ENCODE peak calls at places on chromosomes 11 and 22, in nine cellular contexts. One of them, this sample, is unnamed.

GRCh38 chr11:130522284-130522961 is 74.0 kb downstream of the ADAMTS15 start:
- DNase-seq in OCI-LY7: no peak
- DNase-seq in breast epithelium: no peak
- DNase-seq in colonic mucosa: peak
- DNase-seq in nephron progenitor cell: peak
- DNase-seq in transverse colon: peak
- DNase-seq in dorsolateral prefrontal cortex: peak
- DNase-seq in GM23338: peak
- DNase-seq in fibroblast of lung: peak
- DNase-seq in this sample: peak

GRCh38 chr11:30984442-30984816 is 385.1 kb downstream of the DCDC1 start:
- DNase-seq in OCI-LY7: no peak
- DNase-seq in breast epithelium: no peak
- DNase-seq in colonic mucosa: no peak
- DNase-seq in nephron progenitor cell: no peak
- DNase-seq in transverse colon: no peak
- DNase-seq in dorsolateral prefrontal cortex: no peak
- DNase-seq in GM23338: no peak
- DNase-seq in fibroblast of lung: peak
- DNase-seq in this sample: no peak

GRCh38 chr11:81007046-81007445 is 1566.2 kb upstream of the TENM4 start:
- DNase-seq in OCI-LY7: no peak
- DNase-seq in breast epithelium: no peak
- DNase-seq in colonic mucosa: no peak
- DNase-seq in nephron progenitor cell: no peak
- DNase-seq in transverse colon: no peak
- DNase-seq in dorsolateral prefrontal cortex: no peak
- DNase-seq in GM23338: no peak
- DNase-seq in fibroblast of lung: peak
- DNase-seq in this sample: no peak

GRCh38 chr11:120344302-120345004 is 8.2 kb downstream of the ARHGEF12 start:
- DNase-seq in OCI-LY7: peak
- DNase-seq in breast epithelium: no peak
- DNase-seq in colonic mucosa: peak
- DNase-seq in nephron progenitor cell: no peak
- DNase-seq in transverse colon: peak
- DNase-seq in dorsolateral prefrontal cortex: no peak
- DNase-seq in GM23338: no peak
- DNase-seq in fibroblast of lung: peak
- DNase-seq in this sample: no peak

GRCh38 chr11:1934326-1935155 is 12.6 kb upstream of the MRPL23 start:
- DNase-seq in OCI-LY7: no peak
- DNase-seq in breast epithelium: no peak
- DNase-seq in colonic mucosa: no peak
- DNase-seq in nephron progenitor cell: peak
- DNase-seq in transverse colon: no peak
- DNase-seq in dorsolateral prefrontal cortex: no peak
- DNase-seq in GM23338: no peak
- DNase-seq in fibroblast of lung: no peak
- DNase-seq in this sample: no peak

GRCh38 chr11:86988351-86988881 is 33.2 kb upstream of the FZD4 start:
- DNase-seq in OCI-LY7: no peak
- DNase-seq in breast epithelium: no peak
- DNase-seq in colonic mucosa: no peak
- DNase-seq in nephron progenitor cell: no peak
- DNase-seq in transverse colon: no peak
- DNase-seq in dorsolateral prefrontal cortex: no peak
- DNase-seq in GM23338: no peak
- DNase-seq in fibroblast of lung: no peak
- DNase-seq in this sample: no peak

GRCh38 chr11:11605181-11605580 is 16.6 kb downstream of the GALNT18 start:
- DNase-seq in OCI-LY7: no peak
- DNase-seq in breast epithelium: no peak
- DNase-seq in colonic mucosa: no peak
- DNase-seq in nephron progenitor cell: no peak
- DNase-seq in transverse colon: no peak
- DNase-seq in dorsolateral prefrontal cortex: no peak
- DNase-seq in GM23338: no peak
- DNase-seq in fibroblast of lung: no peak
- DNase-seq in this sample: no peak

GRCh38 chr11:101456812-101457211 is 127.0 kb downstream of the TRPC6 start:
- DNase-seq in OCI-LY7: peak
- DNase-seq in breast epithelium: no peak
- DNase-seq in colonic mucosa: no peak
- DNase-seq in nephron progenitor cell: no peak
- DNase-seq in transverse colon: no peak
- DNase-seq in dorsolateral prefrontal cortex: no peak
- DNase-seq in GM23338: no peak
- DNase-seq in fibroblast of lung: peak
- DNase-seq in this sample: no peak

GRCh38 chr11:108596701-108597100 is 3.1 kb upstream of the EXPH5 start:
- DNase-seq in OCI-LY7: no peak
- DNase-seq in breast epithelium: no peak
- DNase-seq in colonic mucosa: no peak
- DNase-seq in nephron progenitor cell: no peak
- DNase-seq in transverse colon: no peak
- DNase-seq in dorsolateral prefrontal cortex: no peak
- DNase-seq in GM23338: no peak
- DNase-seq in fibroblast of lung: no peak
- DNase-seq in this sample: no peak

GRCh38 chr11:108591893-108592292 is 1.7 kb downstream of the EXPH5 start:
- DNase-seq in OCI-LY7: no peak
- DNase-seq in breast epithelium: no peak
- DNase-seq in colonic mucosa: peak
- DNase-seq in nephron progenitor cell: no peak
- DNase-seq in transverse colon: peak
- DNase-seq in dorsolateral prefrontal cortex: no peak
- DNase-seq in GM23338: no peak
- DNase-seq in fibroblast of lung: no peak
- DNase-seq in this sample: no peak

GRCh38 chr11:108592591-108593213 is 866 bp downstream of the EXPH5 start:
- DNase-seq in OCI-LY7: no peak
- DNase-seq in breast epithelium: no peak
- DNase-seq in colonic mucosa: peak
- DNase-seq in nephron progenitor cell: peak
- DNase-seq in transverse colon: peak
- DNase-seq in dorsolateral prefrontal cortex: peak
- DNase-seq in GM23338: peak
- DNase-seq in fibroblast of lung: peak
- DNase-seq in this sample: peak

GRCh38 chr11:108593910-108594434 is 404 bp upstream of the EXPH5 start:
- DNase-seq in OCI-LY7: no peak
- DNase-seq in breast epithelium: no peak
- DNase-seq in colonic mucosa: no peak
- DNase-seq in nephron progenitor cell: no peak
- DNase-seq in transverse colon: no peak
- DNase-seq in dorsolateral prefrontal cortex: no peak
- DNase-seq in GM23338: no peak
- DNase-seq in fibroblast of lung: no peak
- DNase-seq in this sample: no peak

DNA sequence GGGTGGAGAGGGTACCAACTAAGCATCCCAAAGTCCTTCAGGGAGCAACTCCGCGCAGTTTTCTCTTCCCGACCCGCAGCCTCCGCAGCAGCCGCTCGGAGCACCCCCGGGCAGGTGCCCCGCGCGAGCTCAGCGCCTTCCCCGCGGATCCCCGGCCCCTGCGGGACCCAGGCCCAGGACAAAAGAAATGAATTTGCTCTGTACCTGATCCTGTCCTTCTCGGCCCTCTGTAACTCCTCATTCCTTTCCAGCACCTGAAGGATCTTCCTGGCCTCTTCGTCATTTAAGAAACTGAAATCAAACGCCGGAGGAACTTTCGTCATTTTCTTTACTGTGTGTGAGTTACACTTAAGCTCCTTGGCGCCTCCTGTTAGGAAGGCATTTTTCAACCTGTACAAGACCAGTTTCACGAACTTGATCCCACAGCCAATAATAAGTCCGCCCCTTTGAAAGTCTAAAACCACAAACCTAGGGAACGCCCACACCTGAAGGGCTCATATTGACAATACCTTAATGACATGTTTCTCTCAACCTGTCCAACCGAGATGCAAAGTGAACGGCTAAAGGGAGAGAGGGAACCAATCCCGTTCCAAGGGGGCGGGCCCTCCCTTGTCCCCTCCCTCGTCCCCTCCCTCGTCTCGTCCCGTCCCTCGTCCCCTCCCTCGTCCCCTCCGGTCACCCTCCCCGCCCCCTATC is at the start of gene EXPH5:
- DNase-seq in OCI-LY7: peak
- DNase-seq in breast epithelium: peak
- DNase-seq in colonic mucosa: peak
- DNase-seq in nephron progenitor cell: peak
- DNase-seq in transverse colon: peak
- DNase-seq in dorsolateral prefrontal cortex: peak
- DNase-seq in GM23338: peak
- DNase-seq in fibroblast of lung: peak
- DNase-seq in this sample: peak
- TF ChIP-seq CTCF in OCI-LY7: no peak
- TF ChIP-seq CTCF in breast epithelium: no peak
- TF ChIP-seq CTCF in colonic mucosa: no peak
- TF ChIP-seq CTCF in nephron progenitor cell: no peak
- TF ChIP-seq CTCF in transverse colon: no peak
- TF ChIP-seq CTCF in dorsolateral prefrontal cortex: no peak
- TF ChIP-seq CTCF in GM23338: peak
- TF ChIP-seq CTCF in fibroblast of lung: no peak
- TF ChIP-seq CTCF in this sample: no peak

GRCh38 chr11:73929388-73929787 is 21.4 kb upstream of the DNAJB13 start:
- DNase-seq in OCI-LY7: no peak
- DNase-seq in breast epithelium: no peak
- DNase-seq in colonic mucosa: no peak
- DNase-seq in nephron progenitor cell: no peak
- DNase-seq in transverse colon: no peak
- DNase-seq in dorsolateral prefrontal cortex: no peak
- DNase-seq in GM23338: no peak
- DNase-seq in fibroblast of lung: no peak
- DNase-seq in this sample: no peak

GRCh38 chr11:73931951-73932350 is 18.9 kb upstream of the DNAJB13 start:
- DNase-seq in OCI-LY7: no peak
- DNase-seq in breast epithelium: no peak
- DNase-seq in colonic mucosa: peak
- DNase-seq in nephron progenitor cell: no peak
- DNase-seq in transverse colon: peak
- DNase-seq in dorsolateral prefrontal cortex: no peak
- DNase-seq in GM23338: no peak
- DNase-seq in fibroblast of lung: no peak
- DNase-seq in this sample: no peak

DNA sequence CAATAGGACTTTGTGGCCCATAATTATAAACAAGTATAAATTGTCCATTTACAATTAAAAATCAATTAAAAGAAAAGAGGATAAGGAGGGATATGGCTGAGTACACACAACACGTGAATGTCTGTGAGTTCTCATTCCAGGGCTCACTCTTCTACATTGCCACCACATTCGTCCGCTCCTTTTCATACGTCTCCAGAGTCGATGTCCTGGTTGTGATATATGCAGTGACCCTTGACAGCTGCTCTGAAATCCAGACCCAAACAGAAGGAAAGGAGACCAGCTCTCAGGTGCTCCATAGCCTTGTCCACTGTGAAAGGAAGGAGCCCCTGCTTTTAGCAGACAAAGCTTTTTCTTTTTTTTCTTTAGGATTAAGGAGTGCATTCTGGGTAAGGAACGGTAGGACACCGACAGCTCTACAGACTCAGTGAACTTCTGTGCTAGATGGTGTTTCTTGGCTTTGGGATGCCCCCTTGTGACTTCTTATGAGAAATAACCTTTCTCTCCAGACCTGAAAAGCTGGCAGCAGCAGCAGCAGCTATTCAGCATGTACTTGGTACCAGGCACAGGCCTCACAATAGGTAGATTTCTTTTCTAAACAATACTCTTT is 19.7 kb upstream of the DNAJB13 start:
- DNase-seq in OCI-LY7: peak
- DNase-seq in breast epithelium: no peak
- DNase-seq in colonic mucosa: peak
- DNase-seq in nephron progenitor cell: peak
- DNase-seq in transverse colon: no peak
- DNase-seq in dorsolateral prefrontal cortex: no peak
- DNase-seq in GM23338: peak
- DNase-seq in fibroblast of lung: peak
- DNase-seq in this sample: no peak
- TF ChIP-seq CTCF in OCI-LY7: peak
- TF ChIP-seq CTCF in breast epithelium: peak
- TF ChIP-seq CTCF in colonic mucosa: no peak
- TF ChIP-seq CTCF in nephron progenitor cell: peak
- TF ChIP-seq CTCF in transverse colon: no peak
- TF ChIP-seq CTCF in dorsolateral prefrontal cortex: peak
- TF ChIP-seq CTCF in GM23338: peak
- TF ChIP-seq CTCF in fibroblast of lung: peak
- TF ChIP-seq CTCF in this sample: no peak

GRCh38 chr11:132551011-132551410 is 981.3 kb downstream of the OPCML start:
- DNase-seq in OCI-LY7: no peak
- DNase-seq in breast epithelium: no peak
- DNase-seq in colonic mucosa: no peak
- DNase-seq in nephron progenitor cell: no peak
- DNase-seq in transverse colon: no peak
- DNase-seq in dorsolateral prefrontal cortex: no peak
- DNase-seq in GM23338: no peak
- DNase-seq in fibroblast of lung: no peak
- DNase-seq in this sample: no peak

GRCh38 chr11:132549571-132549970 is 982.7 kb downstream of the OPCML start:
- DNase-seq in OCI-LY7: no peak
- DNase-seq in breast epithelium: no peak
- DNase-seq in colonic mucosa: no peak
- DNase-seq in nephron progenitor cell: no peak
- DNase-seq in transverse colon: no peak
- DNase-seq in dorsolateral prefrontal cortex: no peak
- DNase-seq in GM23338: no peak
- DNase-seq in fibroblast of lung: no peak
- DNase-seq in this sample: no peak

DNA sequence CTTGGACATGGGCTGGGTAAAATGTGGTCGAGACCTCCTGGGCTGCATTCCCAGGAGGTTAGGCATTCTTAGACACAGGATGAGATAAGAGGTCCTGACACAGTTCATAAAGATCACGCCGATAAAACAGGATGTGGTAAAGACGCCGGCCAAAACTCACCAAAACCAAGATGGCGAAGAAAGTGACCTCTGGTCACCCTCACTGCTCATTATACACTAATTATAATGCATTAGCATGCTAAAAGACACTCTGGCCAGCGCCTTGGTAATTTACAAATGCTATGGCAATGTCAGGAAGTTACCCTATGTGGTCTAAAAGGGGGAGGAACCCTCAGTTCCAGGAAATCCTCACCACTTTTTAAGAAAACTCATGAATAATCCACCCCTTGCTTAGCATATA is 983.3 kb downstream of the OPCML start:
- DNase-seq in OCI-LY7: no peak
- DNase-seq in breast epithelium: no peak
- DNase-seq in colonic mucosa: no peak
- DNase-seq in nephron progenitor cell: no peak
- DNase-seq in transverse colon: no peak
- DNase-seq in dorsolateral prefrontal cortex: no peak
- DNase-seq in GM23338: no peak
- DNase-seq in fibroblast of lung: peak
- DNase-seq in this sample: no peak
- TF ChIP-seq CTCF in OCI-LY7: no peak
- TF ChIP-seq CTCF in breast epithelium: no peak
- TF ChIP-seq CTCF in colonic mucosa: no peak
- TF ChIP-seq CTCF in nephron progenitor cell: no peak
- TF ChIP-seq CTCF in transverse colon: no peak
- TF ChIP-seq CTCF in dorsolateral prefrontal cortex: no peak
- TF ChIP-seq CTCF in GM23338: no peak
- TF ChIP-seq CTCF in fibroblast of lung: no peak
- TF ChIP-seq CTCF in this sample: no peak

DNA sequence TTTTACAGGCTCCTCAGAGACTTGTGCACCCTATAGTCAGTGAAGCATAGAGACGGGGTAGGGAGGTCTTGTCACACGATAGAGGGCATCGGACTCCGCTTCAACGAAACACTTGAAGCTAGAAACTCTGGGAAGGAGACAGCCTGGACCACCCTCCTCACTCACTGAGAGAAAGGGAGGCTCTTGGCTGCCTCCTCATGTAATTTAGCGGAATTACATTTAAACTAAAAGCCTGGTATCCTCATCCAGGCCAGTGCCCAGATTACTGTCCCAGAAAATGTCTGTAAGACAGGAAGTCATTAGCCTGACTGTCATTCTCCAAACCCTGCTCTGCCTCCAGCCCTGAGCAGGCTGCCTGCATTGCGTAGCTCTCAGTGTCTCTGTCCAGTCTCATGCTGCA is 36.0 kb downstream of the TTLL1 start:
- DNase-seq in OCI-LY7: no peak
- DNase-seq in breast epithelium: no peak
- DNase-seq in colonic mucosa: no peak
- DNase-seq in nephron progenitor cell: no peak
- DNase-seq in transverse colon: no peak
- DNase-seq in dorsolateral prefrontal cortex: no peak
- DNase-seq in GM23338: peak
- DNase-seq in fibroblast of lung: no peak
- DNase-seq in this sample: no peak
- TF ChIP-seq CTCF in OCI-LY7: peak
- TF ChIP-seq CTCF in breast epithelium: no peak
- TF ChIP-seq CTCF in colonic mucosa: no peak
- TF ChIP-seq CTCF in nephron progenitor cell: peak
- TF ChIP-seq CTCF in transverse colon: no peak
- TF ChIP-seq CTCF in dorsolateral prefrontal cortex: no peak
- TF ChIP-seq CTCF in GM23338: peak
- TF ChIP-seq CTCF in fibroblast of lung: peak
- TF ChIP-seq CTCF in this sample: no peak